ENCODE peak calls at places on chromosomes 5 and 9, in five cellular contexts. D is psoas muscle, O is adrenal gland, H is AG04450, K is PC-9. B is an unnamed sample.

GRCh38 chr5:134590992-134591659 is 41.5 kb downstream of the SAR1B start:
- DNase-seq in D (peak), O (no peak), H (no peak), K (peak), B (no peak)

GRCh38 chr5:65927497-65928340 is 1.3 kb downstream of the ERBIN start:
- DNase-seq in D (no peak), O (peak), H (peak), K (no peak), B (peak)

GRCh38 chr5:111781200-111781599 is 24.2 kb upstream of the NREP start:
- DNase-seq in D (peak), O (peak), H (no peak), K (no peak), B (no peak)

GRCh38 chr9:119801311-119801710 is 432.1 kb upstream of the BRINP1 start:
- DNase-seq in D (no peak), O (no peak), H (no peak), K (no peak), B (no peak)

GRCh38 chr9:137316012-137316981 is 14.2 kb upstream of the NRARP start:
- DNase-seq in D (peak), O (peak), H (no peak), K (peak), B (no peak)

GRCh38 chr5:172672696-172673095 is 31.6 kb downstream of the NEURL1B start:
- DNase-seq in D (no peak), O (no peak), H (no peak), K (no peak), B (no peak)

GRCh38 chr5:66143473-66144073 is 527 bp upstream of the SREK1 start:
- DNase-seq in D (no peak), O (no peak), H (no peak), K (no peak), B (no peak)

GRCh38 chr5:68529581-68529980 is 314.0 kb downstream of the PIK3R1 start:
- DNase-seq in D (no peak), O (no peak), H (no peak), K (no peak), B (no peak)

GRCh38 chr5:41925555-41925946 is 470 bp downstream of the FBXO4 start:
- DNase-seq in D (peak), O (peak), H (no peak), K (no peak), B (no peak)

GRCh38 chr5:142016576-142016975 is 3.7 kb upstream of the GNPDA1 start:
- DNase-seq in D (no peak), O (no peak), H (no peak), K (no peak), B (no peak)

GRCh38 chr5:181114284-181114843 is 16.6 kb downstream of the OR2V1 start:
- DNase-seq in D (no peak), O (no peak), H (no peak), K (no peak), B (no peak)

GRCh38 chr5:132283423-132284043 is 10.7 kb upstream of the SLC22A4 start:
- DNase-seq in D (no peak), O (no peak), H (no peak), K (no peak), B (no peak)

GRCh38 chr9:89886281-89886700 is 281.5 kb downstream of the GADD45G start:
- DNase-seq in D (no peak), O (no peak), H (no peak), K (no peak), B (no peak)

GRCh38 chr5:169169786-169170185 is 131.2 kb downstream of the SLIT3 start:
- DNase-seq in D (no peak), O (no peak), H (no peak), K (no peak), B (no peak)

GRCh38 chr5:119656023-119656422 is 26.7 kb downstream of the FAM170A start:
- DNase-seq in D (no peak), O (no peak), H (no peak), K (no peak), B (no peak)

GRCh38 chr9:132372177-132373095 is 17.6 kb upstream of the SETX start:
- DNase-seq in D (peak), O (peak), H (no peak), K (peak), B (peak)

GRCh38 chr9:127971357-127972315 is 9.2 kb downstream of the EEIG1 start:
- DNase-seq in D (no peak), O (no peak), H (no peak), K (no peak), B (no peak)

GRCh38 chr9:121369595-121370265 is at the start of gene STOM:
- DNase-seq in D (peak), O (peak), H (peak), K (no peak), B (peak)

GRCh38 chr5:115666023-115666422 is 40.2 kb upstream of the TMED7 start:
- DNase-seq in D (no peak), O (no peak), H (no peak), K (no peak), B (no peak)

GRCh38 chr5:23316060-23316591 is 191.3 kb upstream of the PRDM9 start:
- DNase-seq in D (no peak), O (no peak), H (no peak), K (no peak), B (no peak)

GRCh38 chr9:137715321-137715720 is 96.5 kb downstream of the EHMT1 start:
- DNase-seq in D (peak), O (no peak), H (no peak), K (no peak), B (no peak)

GRCh38 chr9:136052433-136052880 is 42.6 kb downstream of the NACC2 start:
- DNase-seq in D (no peak), O (no peak), H (no peak), K (peak), B (no peak)

GRCh38 chr9:6564370-6564769 is 81.2 kb downstream of the GLDC start:
- DNase-seq in D (no peak), O (no peak), H (no peak), K (no peak), B (no peak)

GRCh38 chr5:138951091-138951985 is 76.2 kb upstream of the LRRTM2 start:
- DNase-seq in D (no peak), O (no peak), H (no peak), K (no peak), B (no peak)

GRCh38 chr9:11149065-11149464 is 536.3 kb upstream of the PTPRD start:
- DNase-seq in D (no peak), O (no peak), H (no peak), K (no peak), B (no peak)

GRCh38 chr5:171625646-171626045 is 160.0 kb upstream of the SMIM23 start:
- DNase-seq in D (no peak), O (no peak), H (no peak), K (no peak), B (no peak)

GRCh38 chr9:124886461-124886860 is 24.5 kb downstream of the ARPC5L start:
- DNase-seq in D (no peak), O (no peak), H (no peak), K (no peak), B (no peak)
- H3K4me3 ChIP-seq in D (no peak), O (no peak), H (no peak), K (no peak), B (no peak)

GRCh38 chr5:166961028-166961427 is 1330.4 kb upstream of the WWC1 start:
- DNase-seq in D (no peak), O (no peak), H (no peak), K (no peak), B (no peak)
- TF ChIP-seq CTCF in D (no peak), O (no peak), H (no peak), K (peak), B (no peak)

DNA sequence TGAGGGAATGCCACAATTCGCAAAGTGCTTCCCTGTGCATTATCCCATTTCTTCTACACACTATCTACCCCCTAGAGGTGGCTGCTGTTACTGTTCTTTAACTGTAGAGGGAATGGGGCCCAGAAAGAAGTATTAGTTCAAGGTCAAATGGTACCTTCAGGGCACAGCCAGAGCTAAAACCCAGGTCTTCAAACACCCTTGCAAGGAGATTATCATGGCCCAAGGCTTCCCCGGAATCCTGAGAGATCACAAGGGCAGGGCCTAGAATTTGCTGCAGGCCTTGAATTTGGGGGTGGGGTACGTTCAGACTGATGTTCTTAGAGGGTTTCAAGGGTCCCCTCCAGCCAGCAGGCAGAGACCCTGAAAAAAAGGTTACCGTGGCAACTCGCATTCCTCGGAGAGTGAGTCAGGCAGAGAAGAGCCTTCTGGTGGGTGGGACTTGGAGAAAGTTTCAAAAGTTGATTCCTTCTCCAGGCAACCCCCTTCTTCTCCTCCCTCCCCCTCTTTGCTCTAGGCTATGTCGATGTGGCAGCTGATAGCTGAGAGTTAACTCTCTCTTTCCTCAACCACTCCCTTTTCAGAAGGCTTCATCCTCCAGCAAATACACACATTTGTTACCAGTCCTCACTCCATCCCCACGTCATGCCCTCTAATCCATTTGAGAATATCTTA is 1.9 kb downstream of the SPARC start:
- DNase-seq in D (no peak), O (peak), H (peak), K (peak), B (peak)
- H3K4me3 ChIP-seq in D (peak), O (peak), H (peak), K (no peak), B (peak)

GRCh38 chr9:129197978-129198736 is 20.1 kb upstream of the IER5L start:
- DNase-seq in D (peak), O (no peak), H (peak), K (no peak), B (no peak)
- TF ChIP-seq CTCF in D (no peak), O (no peak), H (peak), K (no peak), B (no peak)

B was measured in HFF-Myc.